ENCODE peak calls at places on chromosome 9, in eight cellular contexts. One of them, this sample, is unnamed.

GRCh38 chr9:99400184-99400731 is 178.2 kb downstream of the SEC61B start:
- DNase-seq in left lobe of liver: no peak
- DNase-seq in activated naive CD4-positive, alpha-beta T cell treated with Interleukin-2 at 50 U/mL for 16 hours: no peak
- DNase-seq in T-helper 1 cell: no peak
- DNase-seq in stimulated activated CD4-positive, alpha-beta T cell treated with anti-CD3 and anti-CD28 coated beads, Interleukin-4, amount 100 ng/mL, for 48 hours: no peak
- DNase-seq in T1000: no peak
- DNase-seq in effector CD4-positive, alpha-beta T cell: no peak
- DNase-seq in NCI-H345: no peak
- DNase-seq in this sample: no peak

GRCh38 chr9:132609184-132609583 is 26.8 kb downstream of the BARHL1 start:
- DNase-seq in T1000: no peak
- DNase-seq in activated naive CD4-positive, alpha-beta T cell treated with Interleukin-2 at 50 U/mL for 16 hours: no peak
- DNase-seq in NCI-H345: no peak
- DNase-seq in stimulated activated CD4-positive, alpha-beta T cell treated with anti-CD3 and anti-CD28 coated beads, Interleukin-4, amount 100 ng/mL, for 48 hours: no peak
- DNase-seq in T-helper 1 cell: no peak
- DNase-seq in left lobe of liver: no peak
- DNase-seq in effector CD4-positive, alpha-beta T cell: no peak
- DNase-seq in this sample: no peak

GRCh38 chr9:127763918-127764384 is 14.5 kb downstream of the SH2D3C start:
- DNase-seq in stimulated activated CD4-positive, alpha-beta T cell treated with anti-CD3 and anti-CD28 coated beads, Interleukin-4, amount 100 ng/mL, for 48 hours: no peak
- DNase-seq in activated naive CD4-positive, alpha-beta T cell treated with Interleukin-2 at 50 U/mL for 16 hours: peak; percentile 40
- DNase-seq in NCI-H345: no peak
- DNase-seq in T1000: no peak
- DNase-seq in effector CD4-positive, alpha-beta T cell: no peak
- DNase-seq in left lobe of liver: no peak
- DNase-seq in T-helper 1 cell: no peak
- DNase-seq in this sample: no peak

GRCh38 chr9:114924327-114924726 is 6.1 kb downstream of the TNFSF8 start:
- DNase-seq in T1000: no peak
- DNase-seq in NCI-H345: no peak
- DNase-seq in stimulated activated CD4-positive, alpha-beta T cell treated with anti-CD3 and anti-CD28 coated beads, Interleukin-4, amount 100 ng/mL, for 48 hours: no peak
- DNase-seq in effector CD4-positive, alpha-beta T cell: no peak
- DNase-seq in activated naive CD4-positive, alpha-beta T cell treated with Interleukin-2 at 50 U/mL for 16 hours: no peak
- DNase-seq in T-helper 1 cell: no peak
- DNase-seq in left lobe of liver: no peak
- DNase-seq in this sample: no peak

GRCh38 chr9:9337129-9337528 is 1275.7 kb downstream of the PTPRD start:
- DNase-seq in activated naive CD4-positive, alpha-beta T cell treated with Interleukin-2 at 50 U/mL for 16 hours: no peak
- DNase-seq in left lobe of liver: no peak
- DNase-seq in T-helper 1 cell: no peak
- DNase-seq in effector CD4-positive, alpha-beta T cell: no peak
- DNase-seq in stimulated activated CD4-positive, alpha-beta T cell treated with anti-CD3 and anti-CD28 coated beads, Interleukin-4, amount 100 ng/mL, for 48 hours: no peak
- DNase-seq in T1000: no peak
- DNase-seq in NCI-H345: no peak
- DNase-seq in this sample: no peak

GRCh38 chr9:128321879-128322341 is 337 bp downstream of the TRUB2 start:
- DNase-seq in NCI-H345: peak; percentile 61
- DNase-seq in T-helper 1 cell: no peak
- DNase-seq in effector CD4-positive, alpha-beta T cell: no peak
- DNase-seq in activated naive CD4-positive, alpha-beta T cell treated with Interleukin-2 at 50 U/mL for 16 hours: no peak
- DNase-seq in T1000: no peak
- DNase-seq in stimulated activated CD4-positive, alpha-beta T cell treated with anti-CD3 and anti-CD28 coated beads, Interleukin-4, amount 100 ng/mL, for 48 hours: no peak
- DNase-seq in left lobe of liver: no peak
- DNase-seq in this sample: no peak

GRCh38 chr9:89808076-89808701 is 203.4 kb downstream of the GADD45G start:
- DNase-seq in T-helper 1 cell: no peak
- DNase-seq in stimulated activated CD4-positive, alpha-beta T cell treated with anti-CD3 and anti-CD28 coated beads, Interleukin-4, amount 100 ng/mL, for 48 hours: no peak
- DNase-seq in NCI-H345: no peak
- DNase-seq in activated naive CD4-positive, alpha-beta T cell treated with Interleukin-2 at 50 U/mL for 16 hours: no peak
- DNase-seq in T1000: no peak
- DNase-seq in left lobe of liver: no peak
- DNase-seq in effector CD4-positive, alpha-beta T cell: no peak
- DNase-seq in this sample: no peak

GRCh38 chr9:105281926-105282325 is 37.5 kb downstream of the SLC44A1 start:
- DNase-seq in T1000: no peak
- DNase-seq in T-helper 1 cell: no peak
- DNase-seq in left lobe of liver: no peak
- DNase-seq in stimulated activated CD4-positive, alpha-beta T cell treated with anti-CD3 and anti-CD28 coated beads, Interleukin-4, amount 100 ng/mL, for 48 hours: no peak
- DNase-seq in NCI-H345: no peak
- DNase-seq in activated naive CD4-positive, alpha-beta T cell treated with Interleukin-2 at 50 U/mL for 16 hours: no peak
- DNase-seq in effector CD4-positive, alpha-beta T cell: no peak
- DNase-seq in this sample: no peak